ENCODE peak calls at places on chromosomes 4 and X, in five cellular contexts. One of them, this sample, is unnamed.

GRCh38 chr4:37568494-37568893 is 117.7 kb downstream of the RELL1 start:
- DNase-seq in adipocyte: no peak
- DNase-seq in K562: no peak
- DNase-seq in fibroblast of pulmonary artery: no peak
- DNase-seq in fibroblast of lung: no peak
- DNase-seq in this sample: no peak

GRCh38 chr4:94559351-94559806 is 107.6 kb downstream of the PDLIM5 start:
- DNase-seq in adipocyte: peak
- DNase-seq in K562: no peak
- DNase-seq in fibroblast of pulmonary artery: no peak
- DNase-seq in fibroblast of lung: peak
- DNase-seq in this sample: peak

GRCh38 chrX:46837543-46838481 is 969 bp downstream of the RP2 start:
- DNase-seq in adipocyte: peak
- DNase-seq in K562: no peak
- DNase-seq in fibroblast of pulmonary artery: no peak
- DNase-seq in fibroblast of lung: peak
- DNase-seq in this sample: peak

GRCh38 chr4:153140294-153140693 is 63.9 kb upstream of the TRIM2 start:
- DNase-seq in adipocyte: no peak
- DNase-seq in K562: no peak
- DNase-seq in fibroblast of pulmonary artery: no peak
- DNase-seq in fibroblast of lung: no peak
- DNase-seq in this sample: peak

GRCh38 chrX:104568304-104568915 is 2.4 kb downstream of the IL1RAPL2 start:
- DNase-seq in adipocyte: no peak
- DNase-seq in K562: no peak
- DNase-seq in fibroblast of pulmonary artery: no peak
- DNase-seq in fibroblast of lung: no peak
- DNase-seq in this sample: no peak

GRCh38 chr4:173418636-173419035 is 19.7 kb upstream of the SCRG1 start:
- DNase-seq in adipocyte: no peak
- DNase-seq in K562: no peak
- DNase-seq in fibroblast of pulmonary artery: no peak
- DNase-seq in fibroblast of lung: no peak
- DNase-seq in this sample: no peak

GRCh38 chr4:57448452-57448851 is 338.3 kb upstream of the IGFBP7 start:
- DNase-seq in adipocyte: no peak
- DNase-seq in K562: no peak
- DNase-seq in fibroblast of pulmonary artery: no peak
- DNase-seq in fibroblast of lung: no peak
- DNase-seq in this sample: no peak

GRCh38 chr4:184833046-184833838 is 7.5 kb upstream of the ACSL1 start:
- DNase-seq in adipocyte: no peak
- DNase-seq in K562: no peak
- DNase-seq in fibroblast of pulmonary artery: no peak
- DNase-seq in fibroblast of lung: no peak
- DNase-seq in this sample: no peak

GRCh38 chr4:141352775-141353544 is 132.3 kb downstream of the ZNF330 start:
- DNase-seq in adipocyte: peak
- DNase-seq in K562: no peak
- DNase-seq in fibroblast of pulmonary artery: peak
- DNase-seq in fibroblast of lung: peak
- DNase-seq in this sample: peak

GRCh38 chr4:147096667-147097604 is 151.3 kb upstream of the TTC29 start:
- DNase-seq in adipocyte: peak
- DNase-seq in K562: peak
- DNase-seq in fibroblast of pulmonary artery: peak
- DNase-seq in fibroblast of lung: peak
- DNase-seq in this sample: no peak

GRCh38 chr4:147799986-147800555 is 68.2 kb downstream of the ARHGAP10 start:
- DNase-seq in adipocyte: no peak
- DNase-seq in K562: no peak
- DNase-seq in fibroblast of pulmonary artery: no peak
- DNase-seq in fibroblast of lung: no peak
- DNase-seq in this sample: peak

GRCh38 chrX:48826135-48826875 is at the start of gene ERAS:
- DNase-seq in adipocyte: no peak
- DNase-seq in K562: no peak
- DNase-seq in fibroblast of pulmonary artery: no peak
- DNase-seq in fibroblast of lung: no peak
- DNase-seq in this sample: no peak

GRCh38 chr4:120858776-120859175 is 63.8 kb downstream of the PRDM5 start:
- DNase-seq in adipocyte: peak
- DNase-seq in K562: no peak
- DNase-seq in fibroblast of pulmonary artery: peak
- DNase-seq in fibroblast of lung: peak
- DNase-seq in this sample: no peak

GRCh38 chrX:30309139-30309571 is at the start of gene NR0B1:
- DNase-seq in adipocyte: peak
- DNase-seq in K562: no peak
- DNase-seq in fibroblast of pulmonary artery: no peak
- DNase-seq in fibroblast of lung: no peak
- DNase-seq in this sample: no peak

GRCh38 chrX:97189668-97190067 is 306.0 kb downstream of the RPA4 start:
- DNase-seq in adipocyte: no peak
- DNase-seq in K562: no peak
- DNase-seq in fibroblast of pulmonary artery: no peak
- DNase-seq in fibroblast of lung: no peak
- DNase-seq in this sample: no peak

GRCh38 chr4:90840828-90841227 is 713.6 kb downstream of the CCSER1 start:
- DNase-seq in adipocyte: no peak
- DNase-seq in K562: no peak
- DNase-seq in fibroblast of pulmonary artery: peak
- DNase-seq in fibroblast of lung: no peak
- DNase-seq in this sample: no peak

GRCh38 chr4:169723207-169723606 is 34.5 kb downstream of the HPF1 start:
- DNase-seq in adipocyte: peak
- DNase-seq in K562: no peak
- DNase-seq in fibroblast of pulmonary artery: peak
- DNase-seq in fibroblast of lung: peak
- DNase-seq in this sample: no peak

GRCh38 chr4:66556651-66557278 is 886.5 kb upstream of the EPHA5 start:
- DNase-seq in adipocyte: no peak
- DNase-seq in K562: no peak
- DNase-seq in fibroblast of pulmonary artery: no peak
- DNase-seq in fibroblast of lung: no peak
- DNase-seq in this sample: no peak

GRCh38 chr4:163762756-163763155 is 268.3 kb downstream of the TMA16 start:
- DNase-seq in adipocyte: no peak
- DNase-seq in K562: no peak
- DNase-seq in fibroblast of pulmonary artery: no peak
- DNase-seq in fibroblast of lung: no peak
- DNase-seq in this sample: no peak

GRCh38 chr4:176272799-176273198 is 3.8 kb upstream of the ASB5 start:
- DNase-seq in adipocyte: no peak
- DNase-seq in K562: no peak
- DNase-seq in fibroblast of pulmonary artery: no peak
- DNase-seq in fibroblast of lung: no peak
- DNase-seq in this sample: no peak

GRCh38 chrX:54807524-54808108 is at the start of gene MAGED2:
- DNase-seq in adipocyte: peak
- DNase-seq in K562: peak
- DNase-seq in fibroblast of pulmonary artery: peak
- DNase-seq in fibroblast of lung: peak
- DNase-seq in this sample: no peak

GRCh38 chrX:110394653-110395052 is 36.0 kb downstream of the RTL9 start:
- DNase-seq in adipocyte: peak
- DNase-seq in K562: peak
- DNase-seq in fibroblast of pulmonary artery: peak
- DNase-seq in fibroblast of lung: peak
- DNase-seq in this sample: peak

GRCh38 chrX:150366951-150367545 is 3.9 kb downstream of the MAMLD1 start:
- DNase-seq in adipocyte: peak
- DNase-seq in K562: no peak
- DNase-seq in fibroblast of pulmonary artery: peak
- DNase-seq in fibroblast of lung: peak
- DNase-seq in this sample: peak

GRCh38 chr4:84751707-84752106 is 168.8 kb downstream of the CDS1 start:
- DNase-seq in adipocyte: no peak
- DNase-seq in K562: no peak
- DNase-seq in fibroblast of pulmonary artery: no peak
- DNase-seq in fibroblast of lung: no peak
- DNase-seq in this sample: no peak

GRCh38 chrX:76183289-76184057 is 10.6 kb downstream of the PBDC1 start:
- DNase-seq in adipocyte: peak
- DNase-seq in K562: no peak
- DNase-seq in fibroblast of pulmonary artery: peak
- DNase-seq in fibroblast of lung: peak
- DNase-seq in this sample: peak

GRCh38 chr4:174388744-174389143 is 105.0 kb downstream of the CEP44 start:
- DNase-seq in adipocyte: peak
- DNase-seq in K562: no peak
- DNase-seq in fibroblast of pulmonary artery: no peak
- DNase-seq in fibroblast of lung: no peak
- DNase-seq in this sample: no peak

DNA sequence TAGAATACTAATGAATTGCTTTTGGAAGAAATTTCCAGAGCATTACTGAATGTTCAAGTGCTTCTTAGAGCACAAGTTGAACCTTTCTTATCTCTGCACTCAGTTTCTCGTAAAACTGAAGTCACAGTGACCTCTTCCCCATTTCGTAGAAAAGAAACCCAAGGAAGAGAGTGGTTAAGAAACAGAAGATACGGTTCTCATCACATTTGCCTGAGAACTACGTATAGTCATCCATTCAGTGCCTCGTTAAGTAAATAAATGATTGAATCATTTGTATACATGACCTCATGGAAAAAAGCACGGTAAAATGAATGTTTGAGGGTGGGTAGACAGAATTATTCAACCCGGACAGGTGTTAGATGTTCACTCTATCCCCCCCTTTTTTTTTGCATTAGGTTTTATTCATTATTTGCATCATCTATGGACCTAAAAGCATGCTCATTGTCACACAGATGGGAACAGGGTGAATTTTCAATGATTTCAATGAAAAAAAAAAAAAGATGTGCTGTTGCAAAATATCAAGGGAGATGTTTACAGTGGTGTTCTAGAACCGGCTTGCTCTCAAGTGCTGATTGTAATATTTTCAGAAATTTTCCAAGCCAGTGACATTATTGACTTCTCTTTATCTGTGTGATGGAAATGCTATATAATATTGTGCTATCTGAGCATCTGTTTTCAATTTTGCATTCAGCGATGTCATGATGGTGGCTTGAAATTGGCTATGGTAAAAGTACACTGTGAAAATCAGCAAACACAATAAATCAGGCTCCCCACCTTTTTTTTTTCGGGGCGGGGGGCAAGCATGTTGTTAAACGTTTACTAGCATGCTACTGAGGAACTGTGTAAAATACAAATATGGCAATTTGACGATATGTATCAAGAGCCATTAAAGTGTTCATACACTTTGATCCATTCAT is 4.3 kb downstream of the RHOH start:
- DNase-seq in adipocyte: peak
- DNase-seq in K562: no peak
- DNase-seq in fibroblast of pulmonary artery: no peak
- DNase-seq in fibroblast of lung: peak
- DNase-seq in this sample: peak
- H3K4me3 ChIP-seq in adipocyte: no peak
- H3K4me3 ChIP-seq in K562: peak
- H3K4me3 ChIP-seq in fibroblast of pulmonary artery: no peak
- H3K4me3 ChIP-seq in fibroblast of lung: no peak
- H3K4me3 ChIP-seq in this sample: no peak

GRCh38 chr4:784401-785331 is 41.3 kb downstream of the CPLX1 start:
- DNase-seq in adipocyte: no peak
- DNase-seq in K562: no peak
- DNase-seq in fibroblast of pulmonary artery: no peak
- DNase-seq in fibroblast of lung: no peak
- DNase-seq in this sample: no peak
- H3K4me3 ChIP-seq in adipocyte: no peak
- H3K4me3 ChIP-seq in K562: no peak
- H3K4me3 ChIP-seq in fibroblast of pulmonary artery: no peak
- H3K4me3 ChIP-seq in fibroblast of lung: no peak
- H3K4me3 ChIP-seq in this sample: no peak

GRCh38 chr4:154335588-154335987 is 156.0 kb downstream of the DCHS2 start:
- DNase-seq in adipocyte: no peak
- DNase-seq in K562: no peak
- DNase-seq in fibroblast of pulmonary artery: no peak
- DNase-seq in fibroblast of lung: no peak
- DNase-seq in this sample: no peak

GRCh38 chr4:154328030-154328429 is 163.6 kb downstream of the DCHS2 start:
- DNase-seq in adipocyte: no peak
- DNase-seq in K562: no peak
- DNase-seq in fibroblast of pulmonary artery: no peak
- DNase-seq in fibroblast of lung: no peak
- DNase-seq in this sample: no peak

GRCh38 chr4:154329939-154330338 is 161.7 kb downstream of the DCHS2 start:
- DNase-seq in adipocyte: peak
- DNase-seq in K562: no peak
- DNase-seq in fibroblast of pulmonary artery: peak
- DNase-seq in fibroblast of lung: peak
- DNase-seq in this sample: no peak

GRCh38 chr4:154329268-154329858 is 162.2 kb downstream of the DCHS2 start:
- DNase-seq in adipocyte: peak
- DNase-seq in K562: no peak
- DNase-seq in fibroblast of pulmonary artery: peak
- DNase-seq in fibroblast of lung: peak
- DNase-seq in this sample: peak

GRCh38 chr4:154332681-154333421 is 158.7 kb downstream of the DCHS2 start:
- DNase-seq in adipocyte: no peak
- DNase-seq in K562: no peak
- DNase-seq in fibroblast of pulmonary artery: peak
- DNase-seq in fibroblast of lung: peak
- DNase-seq in this sample: no peak
- H3K4me3 ChIP-seq in adipocyte: peak
- H3K4me3 ChIP-seq in K562: no peak
- H3K4me3 ChIP-seq in fibroblast of pulmonary artery: peak
- H3K4me3 ChIP-seq in fibroblast of lung: no peak
- H3K4me3 ChIP-seq in this sample: peak

GRCh38 chr4:1295405-1296055 is 5.8 kb downstream of the MAEA start:
- DNase-seq in adipocyte: no peak
- DNase-seq in K562: no peak
- DNase-seq in fibroblast of pulmonary artery: no peak
- DNase-seq in fibroblast of lung: no peak
- DNase-seq in this sample: no peak

GRCh38 chr4:1294891-1295290 is 5.2 kb downstream of the MAEA start:
- DNase-seq in adipocyte: no peak
- DNase-seq in K562: no peak
- DNase-seq in fibroblast of pulmonary artery: no peak
- DNase-seq in fibroblast of lung: no peak
- DNase-seq in this sample: no peak

GRCh38 chr4:1294424-1294823 is 4.7 kb downstream of the MAEA start:
- DNase-seq in adipocyte: no peak
- DNase-seq in K562: no peak
- DNase-seq in fibroblast of pulmonary artery: no peak
- DNase-seq in fibroblast of lung: no peak
- DNase-seq in this sample: no peak

GRCh38 chr4:1293531-1293941 is 3.8 kb downstream of the MAEA start:
- DNase-seq in adipocyte: no peak
- DNase-seq in K562: no peak
- DNase-seq in fibroblast of pulmonary artery: no peak
- DNase-seq in fibroblast of lung: no peak
- DNase-seq in this sample: no peak

DNA sequence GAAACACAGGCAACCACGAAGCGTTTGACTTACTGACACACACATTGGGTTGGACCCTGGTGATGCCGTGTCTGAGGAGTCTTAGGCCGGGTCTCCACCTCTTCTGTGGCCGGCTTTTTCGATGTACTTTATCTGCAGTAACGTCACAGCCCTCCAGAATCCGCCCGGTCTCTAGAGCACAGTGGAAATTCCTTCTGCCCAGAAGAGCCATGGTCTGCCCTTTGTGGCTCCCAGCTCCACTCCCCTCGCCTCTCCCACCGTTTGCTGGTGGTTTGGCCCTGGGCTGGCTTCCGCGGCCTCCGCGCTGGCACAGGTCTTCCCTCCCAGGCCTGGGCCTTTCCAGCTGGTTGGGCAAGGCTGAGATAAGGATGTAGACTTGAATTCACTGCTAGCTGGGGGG is 4.3 kb downstream of the MAEA start:
- DNase-seq in adipocyte: no peak
- DNase-seq in K562: no peak
- DNase-seq in fibroblast of pulmonary artery: peak
- DNase-seq in fibroblast of lung: no peak
- DNase-seq in this sample: peak
- H3K4me3 ChIP-seq in adipocyte: no peak
- H3K4me3 ChIP-seq in K562: no peak
- H3K4me3 ChIP-seq in fibroblast of pulmonary artery: no peak
- H3K4me3 ChIP-seq in fibroblast of lung: no peak
- H3K4me3 ChIP-seq in this sample: no peak